ENCODE peak calls at places on chromosomes 4 and X, in seven cellular contexts. C is uterus, S is K562, Q is stomach, T is mammary epithelial cell, I is heart left ventricle, B is left ventricle myocardium inferior. W is an unnamed sample.

GRCh38 chrX:143378851-143379250 is 138.4 kb downstream of the SPANXN3 start:
- DNase-seq in Q (no peak), C (no peak), T (no peak), S (no peak), I (no peak), B (no peak), W (no peak)

GRCh38 chrX:7446815-7447214 is 298.9 kb upstream of the PUDP start:
- DNase-seq in S (no peak), B (no peak), Q (no peak), C (no peak), T (peak; percentile 89), I (no peak), W (no peak)

GRCh38 chr4:92268642-92269041 is 35.1 kb upstream of the GRID2 start:
- DNase-seq in T (no peak), I (no peak), S (no peak), B (no peak), C (no peak), Q (no peak), W (no peak)

GRCh38 chrX:9638871-9639270 is 126.8 kb downstream of the GPR143 start:
- DNase-seq in T (no peak), B (no peak), C (no peak), Q (no peak), S (no peak), I (no peak), W (no peak)

GRCh38 chrX:47030339-47030738 is 47.9 kb upstream of the RGN start:
- DNase-seq in S (peak; percentile 35), C (no peak), T (peak; percentile 40), I (no peak), B (no peak), Q (no peak), W (peak; percentile 26)

GRCh38 chrX:40952855-40953254 is 132.4 kb upstream of the USP9X start:
- DNase-seq in I (no peak), Q (no peak), T (no peak), C (no peak), B (no peak), S (no peak), W (no peak)

GRCh38 chr4:99219072-99219471 is at the start of gene ADH6:
- DNase-seq in T (no peak), C (no peak), I (no peak), Q (no peak), B (no peak), S (no peak), W (no peak)

GRCh38 chr4:7066493-7066892 is 1.4 kb downstream of the GRPEL1 start:
- DNase-seq in S (no peak), C (peak; percentile 12), I (no peak), B (no peak), Q (no peak), T (no peak), W (no peak)

GRCh38 chr4:2691952-2692435 is 64.1 kb downstream of the TNIP2 start:
- DNase-seq in I (no peak), B (no peak), T (no peak), S (no peak), Q (no peak), C (no peak), W (no peak)

GRCh38 chrX:10519761-10520160 is 100.6 kb downstream of the MID1 start:
- DNase-seq in B (no peak), T (no peak), I (no peak), C (no peak), S (no peak), Q (no peak), W (no peak)

GRCh38 chr4:56077676-56078075 is 128.9 kb downstream of the CEP135 start:
- DNase-seq in C (no peak), T (no peak), Q (no peak), B (no peak), I (no peak), S (no peak), W (no peak)

GRCh38 chr4:158995040-158995439 is 107.8 kb upstream of the RAPGEF2 start:
- DNase-seq in B (no peak), C (no peak), S (no peak), I (no peak), Q (no peak), T (no peak), W (no peak)

GRCh38 chr4:80173841-80174240 is 23.5 kb upstream of the PRDM8 start:
- DNase-seq in B (no peak), S (no peak), I (no peak), T (no peak), Q (no peak), C (no peak), W (no peak)

GRCh38 chrX:132488092-132488749 is 617 bp downstream of the MBNL3 start:
- DNase-seq in Q (no peak), T (peak; percentile 33), I (no peak), C (no peak), S (no peak), B (no peak), W (no peak)

GRCh38 chr4:53785996-53786395 is 194.7 kb upstream of the LNX1 start:
- DNase-seq in I (no peak), C (no peak), Q (no peak), B (no peak), T (no peak), S (no peak), W (no peak)

GRCh38 chr4:56388311-56388710 is 1.0 kb upstream of the AASDH start:
- DNase-seq in S (no peak), Q (no peak), I (no peak), T (no peak), B (no peak), C (no peak), W (no peak)

GRCh38 chrX:130125090-130125489 is 14.8 kb upstream of the ELF4 start:
- DNase-seq in S (no peak), I (peak; percentile 72), B (peak; percentile 42), Q (peak; percentile 83), T (peak; percentile 92), C (peak; percentile 49), W (no peak)

GRCh38 chrX:22662776-22663175 is 337.0 kb upstream of the DDX53 start:
- DNase-seq in I (no peak), Q (no peak), T (peak; percentile 42), B (no peak), C (no peak), S (no peak), W (no peak)

GRCh38 chr4:153153339-153153851 is 50.8 kb upstream of the TRIM2 start:
- DNase-seq in T (peak; percentile 51), S (no peak), B (peak; percentile 34), C (peak; percentile 26), I (peak; percentile 49), Q (peak; percentile 50), W (no peak)

GRCh38 chrX:116272328-116272727 is 101.8 kb downstream of the AGTR2 start:
- DNase-seq in I (no peak), B (no peak), C (no peak), Q (no peak), T (peak; percentile 98), S (no peak), W (peak; percentile 34)

GRCh38 chrX:101595739-101596419 is 21.9 kb downstream of the ARMCX6 start:
- DNase-seq in Q (no peak), C (no peak), I (no peak), T (peak; percentile 48), S (peak; percentile 18), B (no peak), W (peak; percentile 46)

GRCh38 chrX:91434351-91435168 is at the start of gene PABPC5:
- DNase-seq in I (peak; percentile 78), S (no peak), T (peak; percentile 0), C (peak; percentile 85), Q (peak; percentile 34), B (peak; percentile 78), W (peak; percentile 55)

GRCh38 chr4:94889961-94890360 is 132.2 kb downstream of the BMPR1B start:
- DNase-seq in C (no peak), T (peak; percentile 72), B (no peak), Q (no peak), I (no peak), S (no peak), W (peak; percentile 42)

GRCh38 chrX:46803140-46803539 is 33.7 kb upstream of the RP2 start:
- DNase-seq in Q (no peak), T (no peak), C (no peak), B (no peak), I (no peak), S (no peak), W (no peak)

GRCh38 chrX:55132416-55132815 is 43.6 kb downstream of the PAGE2 start:
- DNase-seq in B (no peak), C (no peak), T (no peak), Q (no peak), S (no peak), I (no peak), W (no peak)

GRCh38 chr4:149168645-149169044 is 647.0 kb downstream of the IQCM start:
- DNase-seq in B (no peak), C (no peak), T (no peak), S (no peak), Q (no peak), I (no peak), W (no peak)

GRCh38 chr4:150694438-150694837 is 112.5 kb downstream of the MAB21L2 start:
- DNase-seq in Q (no peak), I (no peak), C (no peak), S (no peak), T (no peak), B (no peak), W (no peak)

GRCh38 chr4:72900952-72901351 is 168.6 kb downstream of the COX18 start:
- DNase-seq in Q (no peak), I (no peak), S (no peak), T (no peak), B (peak; percentile 20), C (peak; percentile 47), W (no peak)

GRCh38 chrX:64642482-64642881 is 247.2 kb upstream of the MTMR8 start:
- DNase-seq in B (no peak), S (no peak), I (no peak), T (no peak), C (no peak), Q (no peak), W (no peak)

GRCh38 chr4:102503301-102503746 is 2.2 kb downstream of the NFKB1 start:
- DNase-seq in C (no peak), Q (no peak), S (no peak), B (no peak), I (no peak), T (no peak), W (no peak)
- H3K27ac ChIP-seq in C (no peak overlapping the region), Q (peak overlapping the region; percentile 99), S (peak overlapping the region; percentile 34), B (peak overlapping the region; percentile 98), I (no peak overlapping the region), T (peak overlapping the region; percentile 91), W (no peak overlapping the region)

GRCh38 chr4:119858176-119858575 is 208.5 kb downstream of the MAD2L1 start:
- DNase-seq in B (no peak), Q (no peak), T (peak; percentile 8), S (no peak), C (no peak), I (no peak), W (no peak)
- H3K27ac ChIP-seq in B (no peak overlapping the region), Q (no peak overlapping the region), T (no peak overlapping the region), S (no peak overlapping the region), C (no peak overlapping the region), I (no peak overlapping the region), W (no peak overlapping the region)

DNA sequence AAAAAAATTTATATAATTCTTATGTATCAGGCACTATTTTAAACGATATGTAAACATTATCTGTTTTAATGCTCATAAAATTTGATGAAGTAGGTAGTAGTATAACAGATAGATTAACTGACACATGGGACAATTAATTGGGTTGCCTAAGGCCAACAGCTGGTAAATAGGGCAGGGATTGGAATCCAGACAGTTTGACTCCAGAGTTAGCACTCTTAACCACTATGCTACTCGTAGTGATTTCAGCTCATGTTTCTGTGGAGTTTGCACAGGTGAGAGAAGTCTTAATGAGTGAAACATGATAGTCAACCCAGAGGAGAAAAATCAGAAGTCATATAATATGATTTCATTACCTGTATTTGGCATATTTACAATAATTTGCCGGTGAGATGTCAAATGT is 126.0 kb upstream of the WDFY3 start:
- DNase-seq in C (no peak), Q (no peak), I (no peak), B (no peak), S (no peak), T (no peak), W (no peak)
- H3K27ac ChIP-seq in C (no peak overlapping the region), Q (no peak overlapping the region), I (no peak overlapping the region), B (no peak overlapping the region), S (no peak overlapping the region), T (no peak overlapping the region), W (no peak overlapping the region)

GRCh38 chr4:157013656-157014055 is 42.1 kb upstream of the PDGFC start:
- DNase-seq in S (no peak), B (no peak), Q (no peak), C (no peak), T (no peak), I (no peak), W (no peak)
- H3K27ac ChIP-seq in S (no peak overlapping the region), B (no peak overlapping the region), Q (no peak overlapping the region), C (no peak overlapping the region), T (no peak overlapping the region), I (no peak overlapping the region), W (no peak overlapping the region)